ENCODE peak calls at places on chromosome 22, in nine cellular contexts. S, T, W, C, L, H, K, B and P are unnamed samples. For H3K36me3, the result is how much of the 10 kb centered on the place peaks cover.

GRCh38 chr22:49937758-49938564 is 19.5 kb downstream of the CRELD2 start:
- DNase-seq in S (no peak), T (no peak), W (no peak), C (no peak), L (no peak), H (no peak), K (no peak), B (no peak), P (no peak)

GRCh38 chr22:27673839-27674238 is 127.7 kb downstream of the MN1 start:
- DNase-seq in S (no peak), T (no peak), W (no peak), C (no peak), L (no peak), H (no peak), K (no peak), B (no peak), P (no peak)

GRCh38 chr22:44632823-44633478 is 69.1 kb upstream of the PRR5 start:
- DNase-seq in S (no peak), T (no peak), W (no peak), C (no peak), L (no peak), H (no peak), K (no peak), B (no peak), P (no peak)

GRCh38 chr22:48444320-48445112 is 1383.2 kb downstream of the BRD1 start:
- DNase-seq in S (no peak), T (no peak), W (no peak), C (no peak), L (no peak), H (no peak), K (no peak), B (no peak), P (no peak)

GRCh38 chr22:39205344-39206021 is 39.3 kb downstream of the PDGFB start:
- DNase-seq in S (peak), T (peak), W (no peak), C (no peak), L (no peak), H (peak), K (no peak), B (no peak), P (peak)

GRCh38 chr22:23226497-23226850 is 46.2 kb downstream of the BCR start:
- DNase-seq in S (no peak), T (no peak), W (no peak), C (no peak), L (no peak), H (no peak), K (no peak), B (no peak), P (no peak)

GRCh38 chr22:46367707-46368191 is 32.2 kb downstream of the TRMU start:
- DNase-seq in S (peak), T (peak), W (peak), C (peak), L (peak), H (peak), K (peak), B (peak), P (no peak)

GRCh38 chr22:23767673-23768548 is at the start of gene CHCHD10:
- DNase-seq in S (peak), T (no peak), W (peak), C (peak), L (peak), H (peak), K (peak), B (peak), P (no peak)

GRCh38 chr22:26996156-26996555 is 338.8 kb downstream of the MIAT start:
- DNase-seq in S (no peak), T (no peak), W (no peak), C (no peak), L (no peak), H (no peak), K (no peak), B (no peak), P (no peak)

GRCh38 chr22:46143491-46144147 is 6.7 kb upstream of the PPARA start:
- DNase-seq in S (no peak), T (no peak), W (no peak), C (peak), L (peak), H (no peak), K (no peak), B (no peak), P (no peak)

GRCh38 chr22:35961480-35961902 is 67.1 kb downstream of the RBFOX2 start:
- DNase-seq in S (peak), T (no peak), W (no peak), C (no peak), L (no peak), H (no peak), K (peak), B (peak), P (no peak)

GRCh38 chr22:33844273-33844672 is 76.0 kb downstream of the LARGE1 start:
- DNase-seq in S (no peak), T (no peak), W (no peak), C (peak), L (no peak), H (no peak), K (no peak), B (no peak), P (no peak)

GRCh38 chr22:46752911-46753310 is 9.5 kb upstream of the TBC1D22A start:
- DNase-seq in S (no peak), T (no peak), W (no peak), C (no peak), L (peak), H (no peak), K (no peak), B (no peak), P (no peak)

GRCh38 chr22:30541979-30542810 is 4.3 kb downstream of the SEC14L6 start:
- DNase-seq in S (no peak), T (no peak), W (no peak), C (no peak), L (no peak), H (peak), K (no peak), B (peak), P (no peak)

GRCh38 chr22:49303781-49304461 is 523.8 kb downstream of the BRD1 start:
- DNase-seq in S (no peak), T (peak), W (no peak), C (no peak), L (no peak), H (no peak), K (no peak), B (no peak), P (no peak)

GRCh38 chr22:35417606-35418005 is 17.7 kb downstream of the MCM5 start:
- DNase-seq in S (no peak), T (no peak), W (no peak), C (no peak), L (no peak), H (no peak), K (no peak), B (no peak), P (no peak)

GRCh38 chr22:35866646-35867045 is 149.0 kb downstream of the APOL5 start:
- DNase-seq in S (no peak), T (no peak), W (no peak), C (no peak), L (no peak), H (no peak), K (no peak), B (peak), P (no peak)

GRCh38 chr22:45876136-45877035 is 100.6 kb downstream of the WNT7B start:
- DNase-seq in S (no peak), T (no peak), W (no peak), C (no peak), L (no peak), H (no peak), K (no peak), B (no peak), P (no peak)

GRCh38 chr22:32203181-32204105 is 1.4 kb downstream of the RFPL2 start:
- DNase-seq in S (no peak), T (no peak), W (no peak), C (no peak), L (no peak), H (no peak), K (peak), B (no peak), P (no peak)

GRCh38 chr22:46953968-46954755 is 191.7 kb downstream of the TBC1D22A start:
- DNase-seq in S (no peak), T (no peak), W (no peak), C (no peak), L (no peak), H (no peak), K (no peak), B (no peak), P (no peak)

GRCh38 chr22:37546436-37547248 is 13.6 kb upstream of the CDC42EP1 start:
- DNase-seq in S (no peak), T (no peak), W (no peak), C (no peak), L (no peak), H (no peak), K (no peak), B (no peak), P (no peak)

GRCh38 chr22:39236321-39237275 is 8.2 kb downstream of the PDGFB start:
- DNase-seq in S (no peak), T (no peak), W (peak), C (peak), L (no peak), H (peak), K (peak), B (no peak), P (no peak)

GRCh38 chr22:33879796-33880195 is 40.5 kb downstream of the LARGE1 start:
- DNase-seq in S (no peak), T (no peak), W (no peak), C (no peak), L (no peak), H (no peak), K (no peak), B (no peak), P (no peak)

GRCh38 chr22:30559889-30560288 is 13.3 kb upstream of the SEC14L6 start:
- DNase-seq in S (no peak), T (no peak), W (no peak), C (no peak), L (no peak), H (no peak), K (no peak), B (no peak), P (no peak)

GRCh38 chr22:45441158-45441557 is 27.7 kb downstream of the RIBC2 start:
- DNase-seq in S (peak), T (no peak), W (no peak), C (peak), L (no peak), H (peak), K (peak), B (peak), P (no peak)

GRCh38 chr22:38921126-38921525 is 36.3 kb upstream of the APOBEC3A start:
- DNase-seq in S (peak), T (peak), W (no peak), C (peak), L (peak), H (no peak), K (peak), B (no peak), P (no peak)

GRCh38 chr22:31623634-31624312 is 38.2 kb downstream of the PISD start:
- DNase-seq in S (no peak), T (no peak), W (no peak), C (no peak), L (no peak), H (no peak), K (no peak), B (no peak), P (no peak)

GRCh38 chr22:47199261-47199948 is 437.0 kb downstream of the TBC1D22A start:
- DNase-seq in S (no peak), T (no peak), W (no peak), C (peak), L (no peak), H (no peak), K (peak), B (no peak), P (no peak)

GRCh38 chr22:27453688-27454087 is 347.9 kb downstream of the MN1 start:
- DNase-seq in S (no peak), T (no peak), W (no peak), C (no peak), L (no peak), H (no peak), K (no peak), B (no peak), P (no peak)

GRCh38 chr22:31540966-31541365 is 44.6 kb downstream of the SFI1 start:
- DNase-seq in S (no peak), T (no peak), W (no peak), C (no peak), L (no peak), H (no peak), K (no peak), B (no peak), P (no peak)

GRCh38 chr22:30649430-30650007 is 13.9 kb downstream of the SLC35E4 start:
- DNase-seq in S (peak), T (no peak), W (peak), C (peak), L (peak), H (peak), K (peak), B (no peak), P (no peak)

GRCh38 chr22:39815882-39816395 is 77.6 kb downstream of the ENTHD1 start:
- DNase-seq in S (no peak), T (no peak), W (no peak), C (no peak), L (no peak), H (no peak), K (no peak), B (no peak), P (no peak)

GRCh38 chr22:30605449-30606110 is 1.4 kb upstream of the TCN2 start:
- DNase-seq in S (peak), T (no peak), W (no peak), C (peak), L (no peak), H (peak), K (peak), B (no peak), P (no peak)

GRCh38 chr22:27801616-27802388 is at the start of gene MN1:
- DNase-seq in S (peak), T (no peak), W (peak), C (peak), L (no peak), H (no peak), K (no peak), B (peak), P (no peak)

GRCh38 chr22:35510481-35510934 is 30.1 kb upstream of the RASD2 start:
- DNase-seq in S (peak), T (no peak), W (no peak), C (no peak), L (no peak), H (no peak), K (no peak), B (no peak), P (no peak)

GRCh38 chr22:49934144-49934890 is 15.9 kb downstream of the CRELD2 start:
- DNase-seq in S (peak), T (no peak), W (peak), C (no peak), L (peak), H (peak), K (peak), B (no peak), P (no peak)

DNA sequence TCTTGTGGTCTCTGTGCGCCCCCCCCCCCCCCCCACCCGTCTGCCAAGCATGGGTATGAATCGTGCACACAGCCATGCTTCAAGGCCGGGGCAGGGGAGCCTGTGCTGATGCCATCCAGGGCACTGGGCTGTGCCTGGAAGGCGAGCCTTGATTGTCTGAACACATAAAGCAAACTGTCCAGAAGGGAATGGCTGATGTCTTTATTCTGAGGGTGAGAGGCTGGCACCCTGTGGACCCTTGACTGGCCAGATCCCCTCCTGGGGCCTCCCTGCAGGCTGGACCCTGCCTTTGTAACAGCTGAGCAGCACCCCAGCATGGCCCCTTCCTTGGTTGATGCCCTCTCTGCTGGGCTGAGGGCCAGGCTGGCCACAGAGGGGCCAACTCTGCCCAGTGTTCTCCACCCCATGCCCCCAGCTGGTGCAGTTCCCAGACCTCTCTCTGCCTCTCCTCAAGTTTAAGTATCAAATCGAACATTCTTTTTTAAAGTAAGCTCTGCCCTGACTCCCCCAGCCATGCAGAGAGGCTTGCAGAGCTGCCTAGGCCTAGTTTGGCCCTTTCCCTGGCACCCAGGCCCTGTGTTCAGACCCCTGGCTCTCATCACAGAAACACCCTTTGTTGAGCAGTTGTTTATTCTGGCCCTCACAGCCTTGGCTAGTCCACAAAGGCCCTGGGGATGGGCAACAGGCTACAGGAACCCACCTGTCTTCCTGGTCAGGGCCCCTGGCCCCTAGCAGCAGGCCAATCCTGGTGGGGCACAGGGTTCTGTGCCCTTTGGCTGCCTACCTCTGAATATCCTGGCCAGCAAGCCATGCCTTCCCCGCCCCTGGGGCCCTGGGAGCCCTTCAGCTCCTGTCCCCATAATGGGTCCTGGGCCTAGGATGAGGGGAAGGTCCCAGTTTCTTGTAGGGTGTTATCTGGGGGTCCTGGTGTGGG is 3.9 kb upstream of the RANBP1 start:
- DNase-seq in S (no peak), T (no peak), W (no peak), C (no peak), L (peak), H (no peak), K (no peak), B (no peak), P (no peak)
- H3K36me3 ChIP-seq in S (half or more), T (half or more), W (half or more), C (under half), L (under half), H (half or more), K (under half), B (half or more), P (half or more)

DNA sequence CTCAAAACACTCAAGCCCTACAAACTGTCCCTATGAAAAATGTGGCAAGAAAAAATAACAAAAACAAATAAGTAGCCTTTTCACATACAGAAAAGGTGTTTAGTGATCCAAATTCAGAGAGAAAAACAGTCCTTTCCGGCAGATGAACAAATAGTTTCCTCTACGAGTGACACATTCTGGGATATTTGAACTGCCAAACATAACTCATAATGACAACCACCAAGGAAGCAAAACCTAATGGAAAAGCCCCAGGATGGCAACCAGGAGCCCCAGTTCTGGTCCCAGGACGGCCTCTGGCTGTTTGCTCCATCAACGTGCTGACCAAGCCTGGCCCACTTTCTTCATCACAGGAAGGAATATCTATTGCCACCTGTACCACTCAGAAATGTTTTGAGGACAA is 6.0 kb downstream of the PACSIN2 start:
- DNase-seq in S (no peak), T (no peak), W (no peak), C (no peak), L (peak), H (no peak), K (no peak), B (no peak), P (no peak)
- H3K4me3 ChIP-seq in S (no peak), T (no peak), W (no peak), C (no peak), L (no peak), H (no peak), K (no peak), B (no peak), P (no peak)

DNA sequence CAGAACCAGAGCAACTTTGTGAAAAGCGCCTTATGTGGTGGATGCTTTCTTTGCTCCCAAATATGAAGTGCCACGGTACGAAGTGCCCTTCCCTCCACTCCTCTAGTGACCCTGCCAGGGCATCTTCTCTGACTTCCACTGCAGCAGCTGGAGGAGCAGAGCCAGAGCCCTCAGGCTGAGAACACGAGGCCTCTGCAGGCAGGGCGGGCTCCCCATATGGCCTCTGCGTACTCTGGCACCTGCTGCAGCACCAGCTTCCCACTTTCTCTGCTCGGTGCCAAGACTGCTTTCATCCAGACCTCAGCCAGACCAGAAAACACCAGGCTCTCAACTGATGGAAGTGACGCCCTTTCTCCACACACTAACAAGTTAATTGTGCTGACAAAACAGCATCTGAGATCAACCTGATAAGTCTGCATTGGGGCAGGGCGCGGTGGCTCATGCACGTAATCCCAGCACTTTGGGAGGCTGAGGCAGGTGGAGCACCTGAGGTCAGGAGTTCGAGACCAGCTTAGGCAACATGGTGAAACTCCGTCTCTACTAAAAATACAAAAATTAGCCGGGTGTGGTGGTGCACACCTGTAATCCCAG is 12.8 kb downstream of the UFD1 start:
- DNase-seq in S (no peak), T (no peak), W (no peak), C (no peak), L (no peak), H (no peak), K (no peak), B (no peak), P (no peak)
- H3K36me3 ChIP-seq in S (under half), T (half or more), W (half or more), C (under half), L (under half), H (half or more), K (under half), B (half or more), P (under half)

DNA sequence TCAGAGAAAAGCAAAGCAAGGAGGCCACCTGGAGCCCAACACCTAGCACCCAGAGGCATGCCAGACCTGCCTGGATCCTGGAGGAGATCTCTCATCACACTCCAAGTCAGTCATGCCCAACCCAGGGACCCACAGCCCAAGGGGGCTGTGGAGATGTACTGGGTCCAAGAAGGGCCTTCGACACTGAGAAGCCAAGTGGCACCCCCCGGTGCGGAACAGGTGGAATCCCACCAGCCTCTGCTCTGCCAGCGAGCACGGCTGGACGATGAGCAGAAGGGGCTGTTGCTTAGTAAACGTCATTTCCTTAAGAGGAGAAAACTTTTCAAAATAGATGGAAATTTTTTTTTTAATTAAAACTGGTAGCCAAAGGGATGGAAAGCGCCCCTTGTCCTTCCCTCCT is 171.9 kb upstream of the GRK3 start:
- DNase-seq in S (no peak), T (no peak), W (no peak), C (no peak), L (no peak), H (no peak), K (no peak), B (no peak), P (no peak)
- H3K4me3 ChIP-seq in S (no peak), T (no peak), W (no peak), C (no peak), L (no peak), H (no peak), K (no peak), B (no peak), P (no peak)

GRCh38 chr22:43181321-43182076 is 5.4 kb downstream of the TTLL12 start:
- DNase-seq in S (no peak), T (no peak), W (no peak), C (no peak), L (peak), H (no peak), K (no peak), B (no peak), P (no peak)
- H3K36me3 ChIP-seq in S (under half), T (half or more), W (under half), C (under half), L (under half), H (half or more), K (under half), B (under half), P (under half)

GRCh38 chr22:20979940-20980453 is 2.1 kb upstream of the LZTR1 start:
- DNase-seq in S (no peak), T (no peak), W (no peak), C (no peak), L (no peak), H (no peak), K (no peak), B (no peak), P (no peak)
- H3K4me3 ChIP-seq in S (peak), T (no peak), W (no peak), C (no peak), L (no peak), H (no peak), K (no peak), B (peak), P (peak)

GRCh38 chr22:17733484-17733883 is 40.8 kb downstream of the BID start:
- DNase-seq in S (no peak), T (no peak), W (no peak), C (peak), L (no peak), H (no peak), K (no peak), B (no peak), P (no peak)
- H3K36me3 ChIP-seq in S (under half), T (half or more), W (under half), C (under half), L (under half), H (half or more), K (under half), B (under half), P (under half)